ENCODE peak calls at places on chromosomes 16 and 17, in four cellular contexts. One of them, this sample, is unnamed. For H3K27me3, the result is how much of the 10 kb centered on the place peaks cover.

GRCh38 chr17:42135664-42136653 is 13.4 kb downstream of the HSPB9 start:
- DNase-seq in fibroblast of lung: peak
- DNase-seq in HCT116: peak
- DNase-seq in K562: no peak
- DNase-seq in this sample: peak

GRCh38 chr16:50354082-50354481 is 14.7 kb downstream of the BRD7 start:
- DNase-seq in fibroblast of lung: no peak
- DNase-seq in HCT116: no peak
- DNase-seq in K562: no peak
- DNase-seq in this sample: no peak

GRCh38 chr16:68395806-68396205 is 52.5 kb downstream of the SMPD3 start:
- DNase-seq in fibroblast of lung: no peak
- DNase-seq in HCT116: no peak
- DNase-seq in K562: no peak
- DNase-seq in this sample: no peak

GRCh38 chr17:55421179-55421934 is at the start of gene MMD:
- DNase-seq in fibroblast of lung: no peak
- DNase-seq in HCT116: no peak
- DNase-seq in K562: peak
- DNase-seq in this sample: peak

GRCh38 chr17:19411641-19412040 is 609 bp downstream of the RNF112 start:
- DNase-seq in fibroblast of lung: no peak
- DNase-seq in HCT116: no peak
- DNase-seq in K562: no peak
- DNase-seq in this sample: no peak

GRCh38 chr16:12208341-12209035 is 232.0 kb downstream of the SNX29 start:
- DNase-seq in fibroblast of lung: no peak
- DNase-seq in HCT116: no peak
- DNase-seq in K562: no peak
- DNase-seq in this sample: no peak

GRCh38 chr16:77213542-77214108 is 14.4 kb downstream of the SYCE1L start:
- DNase-seq in fibroblast of lung: peak
- DNase-seq in HCT116: peak
- DNase-seq in K562: no peak
- DNase-seq in this sample: peak

GRCh38 chr16:87326151-87326571 is 9.0 kb upstream of the C16orf95 start:
- DNase-seq in fibroblast of lung: no peak
- DNase-seq in HCT116: no peak
- DNase-seq in K562: no peak
- DNase-seq in this sample: no peak

GRCh38 chr17:66526827-66527226 is 224.4 kb downstream of the PRKCA start:
- DNase-seq in fibroblast of lung: no peak
- DNase-seq in HCT116: no peak
- DNase-seq in K562: no peak
- DNase-seq in this sample: no peak

GRCh38 chr16:83802135-83802534 is 5.6 kb upstream of the HSBP1 start:
- DNase-seq in fibroblast of lung: peak
- DNase-seq in HCT116: no peak
- DNase-seq in K562: no peak
- DNase-seq in this sample: peak

GRCh38 chr16:77897038-77897437 is 108.7 kb downstream of the VAT1L start:
- DNase-seq in fibroblast of lung: peak
- DNase-seq in HCT116: no peak
- DNase-seq in K562: no peak
- DNase-seq in this sample: no peak

GRCh38 chr16:23524001-23524400 is 13.7 kb upstream of the GGA2 start:
- DNase-seq in fibroblast of lung: no peak
- DNase-seq in HCT116: no peak
- DNase-seq in K562: no peak
- DNase-seq in this sample: no peak

GRCh38 chr16:58960484-58960883 is 226.4 kb upstream of the GOT2 start:
- DNase-seq in fibroblast of lung: no peak
- DNase-seq in HCT116: no peak
- DNase-seq in K562: no peak
- DNase-seq in this sample: no peak

GRCh38 chr16:67608367-67608766 is 36.6 kb upstream of the CARMIL2 start:
- DNase-seq in fibroblast of lung: no peak
- DNase-seq in HCT116: no peak
- DNase-seq in K562: no peak
- DNase-seq in this sample: no peak

GRCh38 chr16:79294568-79294967 is 306.0 kb downstream of the MAF start:
- DNase-seq in fibroblast of lung: no peak
- DNase-seq in HCT116: no peak
- DNase-seq in K562: no peak
- DNase-seq in this sample: no peak

GRCh38 chr17:77886387-77886728 is 72.1 kb upstream of the TNRC6C start:
- DNase-seq in fibroblast of lung: no peak
- DNase-seq in HCT116: no peak
- DNase-seq in K562: peak
- DNase-seq in this sample: no peak

DNA sequence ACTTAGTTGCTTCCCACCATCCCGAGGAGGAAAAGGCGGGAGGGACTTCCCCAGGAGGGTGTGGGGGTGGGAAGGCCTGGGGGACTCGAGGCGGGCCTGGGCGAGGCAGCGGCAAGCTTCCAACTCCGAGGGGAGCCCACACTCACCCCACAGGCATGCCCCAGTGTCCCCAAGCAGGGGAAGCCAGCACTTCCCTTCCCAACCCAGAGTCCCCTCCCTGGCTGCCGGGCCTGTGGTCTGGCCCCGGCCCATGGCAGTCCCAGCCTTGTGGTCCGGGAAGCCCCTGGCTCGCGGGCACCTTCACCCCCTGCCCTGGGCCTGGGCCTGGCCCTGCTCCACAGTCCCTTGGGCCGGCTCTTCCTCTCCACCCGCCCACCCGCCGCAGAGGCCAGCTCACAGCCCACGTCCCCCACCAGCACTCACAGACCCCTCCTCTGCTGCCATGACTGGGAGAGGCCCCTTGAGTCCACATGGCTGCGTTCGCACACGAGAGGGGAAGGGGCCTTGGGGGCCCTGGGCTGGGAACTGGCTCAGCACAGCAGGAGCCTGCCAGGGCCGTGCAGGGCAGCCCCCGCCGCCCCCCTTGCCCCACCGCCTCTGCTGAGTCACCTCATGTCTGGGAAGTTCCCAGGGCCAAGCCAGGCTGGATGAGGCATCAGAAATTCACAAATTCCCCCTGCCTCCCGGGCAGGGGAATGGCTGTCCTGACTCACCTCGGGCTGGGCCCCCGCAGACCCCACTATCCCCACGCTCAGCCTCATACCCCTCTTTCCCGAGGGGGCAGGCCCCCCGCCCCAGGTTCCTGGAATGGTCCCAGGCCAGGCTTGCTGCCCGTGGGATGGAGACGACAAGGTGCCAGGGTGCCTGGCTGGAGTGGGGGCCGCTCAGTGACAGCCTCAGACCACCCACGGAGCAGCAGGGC is 27.8 kb downstream of the BAHCC1 start:
- DNase-seq in fibroblast of lung: peak
- DNase-seq in HCT116: peak
- DNase-seq in K562: peak
- DNase-seq in this sample: peak
- H3K9ac ChIP-seq in fibroblast of lung: peak
- H3K9ac ChIP-seq in HCT116: peak
- H3K9ac ChIP-seq in K562: peak
- H3K9ac ChIP-seq in this sample: peak

GRCh38 chr17:76026714-76027158 is 370 bp downstream of the EVPL start:
- DNase-seq in fibroblast of lung: no peak
- DNase-seq in HCT116: no peak
- DNase-seq in K562: no peak
- DNase-seq in this sample: no peak
- H3K4me3 ChIP-seq in fibroblast of lung: no peak
- H3K4me3 ChIP-seq in HCT116: peak
- H3K4me3 ChIP-seq in K562: no peak
- H3K4me3 ChIP-seq in this sample: no peak

GRCh38 chr16:26749072-26749471 is 317.7 kb upstream of the C16orf82 start:
- DNase-seq in fibroblast of lung: no peak
- DNase-seq in HCT116: no peak
- DNase-seq in K562: no peak
- DNase-seq in this sample: no peak
- H3K27me3 ChIP-seq in fibroblast of lung: under half
- H3K27me3 ChIP-seq in HCT116: under half
- H3K27me3 ChIP-seq in K562: under half
- H3K27me3 ChIP-seq in this sample: under half

DNA sequence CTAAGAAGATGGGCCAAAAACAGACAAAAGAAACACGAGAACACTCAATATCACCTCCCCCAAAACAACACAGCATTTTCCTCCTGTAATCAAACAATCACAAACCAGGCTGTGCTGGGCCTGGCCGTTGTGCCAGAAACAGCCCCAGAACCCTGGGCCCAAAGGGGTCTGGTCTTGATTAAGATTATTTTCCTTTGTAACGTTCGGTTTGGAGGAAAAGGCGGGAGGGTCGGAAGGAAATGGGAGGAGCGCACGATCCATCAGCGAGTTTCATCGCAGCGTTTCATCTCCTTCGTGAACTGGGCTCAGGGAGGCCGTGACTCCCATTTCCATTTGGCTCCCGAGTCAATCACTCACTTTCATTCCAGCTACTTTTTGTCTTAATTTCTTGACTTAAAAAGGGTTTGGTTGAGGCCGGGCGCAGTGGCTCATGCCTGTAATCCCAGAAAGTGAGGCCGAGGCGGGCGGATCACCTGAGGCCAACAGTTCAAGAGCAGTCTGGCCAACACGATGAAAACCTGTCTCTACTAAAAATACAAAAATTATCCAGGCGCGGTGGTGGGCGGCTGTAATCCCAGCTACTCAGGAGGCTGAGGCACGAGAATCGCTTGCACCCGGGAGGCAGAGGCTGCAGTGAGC is 61.4 kb downstream of the NXN start:
- DNase-seq in fibroblast of lung: no peak
- DNase-seq in HCT116: no peak
- DNase-seq in K562: no peak
- DNase-seq in this sample: no peak
- H3K9ac ChIP-seq in fibroblast of lung: no peak
- H3K9ac ChIP-seq in HCT116: no peak
- H3K9ac ChIP-seq in K562: no peak
- H3K9ac ChIP-seq in this sample: peak

GRCh38 chr17:26963163-26963503 is 330.8 kb upstream of the WSB1 start:
- DNase-seq in fibroblast of lung: no peak
- DNase-seq in HCT116: no peak
- DNase-seq in K562: peak
- DNase-seq in this sample: no peak

GRCh38 chr17:26962255-26963162 is 331.4 kb upstream of the WSB1 start:
- DNase-seq in fibroblast of lung: no peak
- DNase-seq in HCT116: no peak
- DNase-seq in K562: peak
- DNase-seq in this sample: no peak
- H3K4me3 ChIP-seq in fibroblast of lung: no peak
- H3K4me3 ChIP-seq in HCT116: no peak
- H3K4me3 ChIP-seq in K562: peak
- H3K4me3 ChIP-seq in this sample: no peak

GRCh38 chr16:88936008-88936912 is 40.7 kb downstream of the CBFA2T3 start:
- DNase-seq in fibroblast of lung: no peak
- DNase-seq in HCT116: no peak
- DNase-seq in K562: no peak
- DNase-seq in this sample: no peak
- H3K27me3 ChIP-seq in fibroblast of lung: under half
- H3K27me3 ChIP-seq in HCT116: under half
- H3K27me3 ChIP-seq in K562: under half
- H3K27me3 ChIP-seq in this sample: under half

GRCh38 chr17:76685846-76686245 is 24.9 kb downstream of the MXRA7 start:
- DNase-seq in fibroblast of lung: no peak
- DNase-seq in HCT116: no peak
- DNase-seq in K562: peak
- DNase-seq in this sample: no peak

GRCh38 chr17:76686538-76687277 is 24.1 kb downstream of the MXRA7 start:
- DNase-seq in fibroblast of lung: no peak
- DNase-seq in HCT116: no peak
- DNase-seq in K562: peak
- DNase-seq in this sample: no peak

GRCh38 chr17:76688165-76688622 is 22.6 kb downstream of the MXRA7 start:
- DNase-seq in fibroblast of lung: peak
- DNase-seq in HCT116: no peak
- DNase-seq in K562: no peak
- DNase-seq in this sample: no peak

GRCh38 chr17:76685366-76685765 is 25.4 kb downstream of the MXRA7 start:
- DNase-seq in fibroblast of lung: no peak
- DNase-seq in HCT116: no peak
- DNase-seq in K562: no peak
- DNase-seq in this sample: no peak

GRCh38 chr17:76687278-76688164 is 23.2 kb downstream of the MXRA7 start:
- DNase-seq in fibroblast of lung: no peak
- DNase-seq in HCT116: no peak
- DNase-seq in K562: peak
- DNase-seq in this sample: peak
- H3K9ac ChIP-seq in fibroblast of lung: no peak
- H3K9ac ChIP-seq in HCT116: peak
- H3K9ac ChIP-seq in K562: peak
- H3K9ac ChIP-seq in this sample: peak

GRCh38 chr16:85524630-85525463 is 88.3 kb upstream of the GSE1 start:
- DNase-seq in fibroblast of lung: peak
- DNase-seq in HCT116: no peak
- DNase-seq in K562: no peak
- DNase-seq in this sample: peak
- H3K4me3 ChIP-seq in fibroblast of lung: no peak
- H3K4me3 ChIP-seq in HCT116: no peak
- H3K4me3 ChIP-seq in K562: no peak
- H3K4me3 ChIP-seq in this sample: no peak

GRCh38 chr16:56618138-56618537 is 7.4 kb upstream of the MT1E start:
- DNase-seq in fibroblast of lung: no peak
- DNase-seq in HCT116: no peak
- DNase-seq in K562: no peak
- DNase-seq in this sample: no peak

GRCh38 chr16:56614549-56614991 is 6.2 kb downstream of the MT2A start:
- DNase-seq in fibroblast of lung: peak
- DNase-seq in HCT116: no peak
- DNase-seq in K562: no peak
- DNase-seq in this sample: peak

GRCh38 chr16:56615353-56615752 is 7.0 kb downstream of the MT2A start:
- DNase-seq in fibroblast of lung: peak
- DNase-seq in HCT116: no peak
- DNase-seq in K562: no peak
- DNase-seq in this sample: no peak

GRCh38 chr16:56616608-56617211 is 8.3 kb downstream of the MT2A start:
- DNase-seq in fibroblast of lung: no peak
- DNase-seq in HCT116: no peak
- DNase-seq in K562: no peak
- DNase-seq in this sample: no peak

GRCh38 chr16:56617212-56618085 is 8.1 kb upstream of the MT1E start:
- DNase-seq in fibroblast of lung: peak
- DNase-seq in HCT116: no peak
- DNase-seq in K562: no peak
- DNase-seq in this sample: peak
- H3K27me3 ChIP-seq in fibroblast of lung: under half
- H3K27me3 ChIP-seq in HCT116: under half
- H3K27me3 ChIP-seq in K562: under half
- H3K27me3 ChIP-seq in this sample: under half

This sample was measured in adipocyte.